ENCODE peak calls at places on chromosome 1, in ten cellular contexts. One of them, this sample, is unnamed.

GRCh38 chr1:164707868-164708331 is 148.9 kb downstream of the PBX1 start:
- DNase-seq in Peyer's patch: no peak
- DNase-seq in AML-193: no peak
- DNase-seq in thoracic aorta: no peak
- DNase-seq in mesothelial cell of epicardium: no peak
- DNase-seq in HuH-7.5: no peak
- DNase-seq in stimulated activated CD8-positive, alpha-beta memory T cell treated with anti-CD3 and anti-CD28 coated beads, Interleukin-15, amount 100 ng/mL, for 1 hour: no peak
- DNase-seq in endothelial cell: no peak
- DNase-seq in GM12891: no peak
- DNase-seq in RCC 7860: peak
- DNase-seq in this sample: peak

GRCh38 chr1:86741947-86742572 is 37.7 kb downstream of the SH3GLB1 start:
- DNase-seq in Peyer's patch: no peak
- DNase-seq in AML-193: peak
- DNase-seq in thoracic aorta: no peak
- DNase-seq in mesothelial cell of epicardium: no peak
- DNase-seq in HuH-7.5: no peak
- DNase-seq in stimulated activated CD8-positive, alpha-beta memory T cell treated with anti-CD3 and anti-CD28 coated beads, Interleukin-15, amount 100 ng/mL, for 1 hour: peak
- DNase-seq in endothelial cell: no peak
- DNase-seq in GM12891: no peak
- DNase-seq in RCC 7860: no peak
- DNase-seq in this sample: peak

GRCh38 chr1:219549215-219549614 is 63.7 kb downstream of the ZC3H11B start:
- DNase-seq in Peyer's patch: no peak
- DNase-seq in AML-193: no peak
- DNase-seq in thoracic aorta: no peak
- DNase-seq in mesothelial cell of epicardium: no peak
- DNase-seq in HuH-7.5: no peak
- DNase-seq in stimulated activated CD8-positive, alpha-beta memory T cell treated with anti-CD3 and anti-CD28 coated beads, Interleukin-15, amount 100 ng/mL, for 1 hour: no peak
- DNase-seq in endothelial cell: no peak
- DNase-seq in GM12891: no peak
- DNase-seq in RCC 7860: no peak
- DNase-seq in this sample: no peak

GRCh38 chr1:192763756-192764155 is 45.1 kb upstream of the RGS2 start:
- DNase-seq in Peyer's patch: no peak
- DNase-seq in AML-193: no peak
- DNase-seq in thoracic aorta: no peak
- DNase-seq in mesothelial cell of epicardium: no peak
- DNase-seq in HuH-7.5: no peak
- DNase-seq in stimulated activated CD8-positive, alpha-beta memory T cell treated with anti-CD3 and anti-CD28 coated beads, Interleukin-15, amount 100 ng/mL, for 1 hour: no peak
- DNase-seq in endothelial cell: no peak
- DNase-seq in GM12891: no peak
- DNase-seq in RCC 7860: no peak
- DNase-seq in this sample: no peak

GRCh38 chr1:86416343-86416742 is 7.6 kb upstream of the CLCA2 start:
- DNase-seq in Peyer's patch: peak
- DNase-seq in AML-193: no peak
- DNase-seq in thoracic aorta: no peak
- DNase-seq in mesothelial cell of epicardium: no peak
- DNase-seq in HuH-7.5: no peak
- DNase-seq in stimulated activated CD8-positive, alpha-beta memory T cell treated with anti-CD3 and anti-CD28 coated beads, Interleukin-15, amount 100 ng/mL, for 1 hour: no peak
- DNase-seq in endothelial cell: no peak
- DNase-seq in GM12891: no peak
- DNase-seq in RCC 7860: no peak
- DNase-seq in this sample: peak

GRCh38 chr1:182601416-182601786 is 2.8 kb downstream of the RGS16 start:
- DNase-seq in Peyer's patch: no peak
- DNase-seq in AML-193: peak
- DNase-seq in thoracic aorta: no peak
- DNase-seq in mesothelial cell of epicardium: peak
- DNase-seq in HuH-7.5: peak
- DNase-seq in stimulated activated CD8-positive, alpha-beta memory T cell treated with anti-CD3 and anti-CD28 coated beads, Interleukin-15, amount 100 ng/mL, for 1 hour: peak
- DNase-seq in endothelial cell: peak
- DNase-seq in GM12891: no peak
- DNase-seq in RCC 7860: peak
- DNase-seq in this sample: peak

GRCh38 chr1:158969855-158970254 is 38.5 kb downstream of the PYHIN1 start:
- DNase-seq in Peyer's patch: no peak
- DNase-seq in AML-193: no peak
- DNase-seq in thoracic aorta: no peak
- DNase-seq in mesothelial cell of epicardium: no peak
- DNase-seq in HuH-7.5: no peak
- DNase-seq in stimulated activated CD8-positive, alpha-beta memory T cell treated with anti-CD3 and anti-CD28 coated beads, Interleukin-15, amount 100 ng/mL, for 1 hour: no peak
- DNase-seq in endothelial cell: no peak
- DNase-seq in GM12891: no peak
- DNase-seq in RCC 7860: no peak
- DNase-seq in this sample: no peak

GRCh38 chr1:112614460-112615065 is 4.4 kb downstream of the ST7L start:
- DNase-seq in Peyer's patch: no peak
- DNase-seq in AML-193: peak
- DNase-seq in thoracic aorta: no peak
- DNase-seq in mesothelial cell of epicardium: no peak
- DNase-seq in HuH-7.5: no peak
- DNase-seq in stimulated activated CD8-positive, alpha-beta memory T cell treated with anti-CD3 and anti-CD28 coated beads, Interleukin-15, amount 100 ng/mL, for 1 hour: no peak
- DNase-seq in endothelial cell: no peak
- DNase-seq in GM12891: no peak
- DNase-seq in RCC 7860: peak
- DNase-seq in this sample: peak

GRCh38 chr1:67892451-67893125 is 59.3 kb upstream of the GNG12 start:
- DNase-seq in Peyer's patch: no peak
- DNase-seq in AML-193: no peak
- DNase-seq in thoracic aorta: no peak
- DNase-seq in mesothelial cell of epicardium: no peak
- DNase-seq in HuH-7.5: no peak
- DNase-seq in stimulated activated CD8-positive, alpha-beta memory T cell treated with anti-CD3 and anti-CD28 coated beads, Interleukin-15, amount 100 ng/mL, for 1 hour: no peak
- DNase-seq in endothelial cell: no peak
- DNase-seq in GM12891: no peak
- DNase-seq in RCC 7860: no peak
- DNase-seq in this sample: no peak

This sample was measured in hepatocyte.